ENCODE peak calls at places on chromosomes 5 and 9, in six cellular contexts. C is endothelial cell, M is epithelial cell of prostate, G is stomach, J is islet precursor cell, N is aorta. R is an unnamed sample.
A peak's percentile ranks its signal among the peaks of the same experiment; 100 is the strongest.

GRCh38 chr5:111127453-111128195 is 35.5 kb downstream of the WDR36 start:
- DNase-seq in C (no peak), M (peak; percentile 31), G (no peak), J (peak; percentile 84), N (no peak), R (no peak)

GRCh38 chr5:4255441-4255840 is 659.8 kb downstream of the IRX1 start:
- DNase-seq in C (no peak), M (no peak), G (no peak), J (no peak), N (no peak), R (no peak)

GRCh38 chr5:44935871-44936270 is 127.1 kb downstream of the MRPS30 start:
- DNase-seq in C (no peak), M (no peak), G (no peak), J (no peak), N (no peak), R (no peak)

GRCh38 chr9:132312426-132312825 is 42.4 kb downstream of the SETX start:
- DNase-seq in C (no peak), M (no peak), G (no peak), J (no peak), N (no peak), R (no peak)

GRCh38 chr5:160083012-160083436 is 36.2 kb downstream of the PWWP2A start:
- DNase-seq in C (no peak), M (no peak), G (no peak), J (no peak), N (no peak), R (no peak)

GRCh38 chr5:154587123-154587725 is 109.2 kb upstream of the HAND1 start:
- DNase-seq in C (no peak), M (no peak), G (no peak), J (no peak), N (no peak), R (no peak)

GRCh38 chr9:91147079-91147708 is 214.5 kb downstream of the AUH start:
- DNase-seq in C (no peak), M (no peak), G (no peak), J (no peak), N (no peak), R (no peak)

GRCh38 chr5:107056278-107056677 is 614.5 kb downstream of the EFNA5 start:
- DNase-seq in C (no peak), M (no peak), G (no peak), J (no peak), N (no peak), R (no peak)

GRCh38 chr9:72872718-72873117 is 80.1 kb downstream of the ALDH1A1 start:
- DNase-seq in C (no peak), M (no peak), G (no peak), J (no peak), N (no peak), R (no peak)

GRCh38 chr5:139668924-139669680 is 21.0 kb downstream of the CXXC5 start:
- DNase-seq in C (no peak), M (no peak), G (no peak), J (no peak), N (no peak), R (no peak)

GRCh38 chr5:65198777-65199120 is 283.0 kb downstream of the ADAMTS6 start:
- DNase-seq in C (no peak), M (peak; percentile 92), G (no peak), J (no peak), N (no peak), R (no peak)

GRCh38 chr9:14179449-14179848 is 134.5 kb downstream of the NFIB start:
- DNase-seq in C (no peak), M (no peak), G (peak; percentile 73), J (no peak), N (no peak), R (no peak)

GRCh38 chr9:14243514-14244042 is 70.4 kb downstream of the NFIB start:
- DNase-seq in C (no peak), M (no peak), G (no peak), J (no peak), N (no peak), R (no peak)

GRCh38 chr5:16913187-16913839 is 22.8 kb downstream of the MYO10 start:
- DNase-seq in C (no peak), M (peak; percentile 80), G (peak; percentile 60), J (no peak), N (no peak), R (no peak)

GRCh38 chr5:162929104-162929503 is 508.3 kb upstream of the CCNG1 start:
- DNase-seq in C (no peak), M (no peak), G (no peak), J (no peak), N (no peak), R (no peak)

GRCh38 chr5:123371575-123372179 is 51.5 kb downstream of the CEP120 start:
- DNase-seq in C (peak; percentile 71), M (no peak), G (peak; percentile 42), J (peak; percentile 55), N (peak; percentile 70), R (peak; percentile 21)

GRCh38 chr5:36078430-36078829 is 11.7 kb upstream of the UGT3A2 start:
- DNase-seq in C (no peak), M (no peak), G (no peak), J (no peak), N (no peak), R (no peak)

GRCh38 chr5:115351356-115352195 is 55.1 kb upstream of the CCDC112 start:
- DNase-seq in C (no peak), M (no peak), G (no peak), J (no peak), N (no peak), R (no peak)

GRCh38 chr5:132277971-132278964 is 15.9 kb upstream of the SLC22A4 start:
- DNase-seq in C (no peak), M (no peak), G (no peak), J (peak; percentile 79), N (no peak), R (no peak)

GRCh38 chr5:143403357-143403606 is 204 bp downstream of the NR3C1 start:
- DNase-seq in C (no peak), M (no peak), G (no peak), J (no peak), N (no peak), R (no peak)

GRCh38 chr5:43007246-43007910 is 32.7 kb downstream of the ANXA2R start:
- DNase-seq in C (peak; percentile 80), M (no peak), G (peak; percentile 64), J (peak; percentile 91), N (peak; percentile 91), R (peak; percentile 87)

GRCh38 chr5:126872558-126873349 is 95.8 kb downstream of the LMNB1 start:
- DNase-seq in C (no peak), M (no peak), G (no peak), J (peak; percentile 23), N (no peak), R (no peak)

GRCh38 chr9:112121633-112122032 is 53.5 kb downstream of the SUSD1 start:
- DNase-seq in C (no peak), M (no peak), G (no peak), J (no peak), N (no peak), R (no peak)

GRCh38 chr5:96247097-96247675 is 185.9 kb downstream of the PCSK1 start:
- DNase-seq in C (no peak), M (peak; percentile 91), G (peak; percentile 26), J (peak; percentile 53), N (peak; percentile 47), R (no peak)

GRCh38 chr5:96247733-96248132 is 185.3 kb downstream of the PCSK1 start:
- DNase-seq in C (no peak), M (no peak), G (peak; percentile 25), J (no peak), N (no peak), R (no peak)

GRCh38 chr5:80495891-80496290 is 8.0 kb downstream of the FAM151B start:
- DNase-seq in C (no peak), M (no peak), G (no peak), J (no peak), N (no peak), R (no peak)

GRCh38 chr5:61969347-61969746 is 336.7 kb upstream of the KIF2A start:
- DNase-seq in C (no peak), M (peak; percentile 43), G (no peak), J (no peak), N (no peak), R (no peak)

GRCh38 chr5:180259260-180259611 is 32.6 kb downstream of the MAPK9 start:
- DNase-seq in C (no peak), M (no peak), G (no peak), J (no peak), N (no peak), R (no peak)

GRCh38 chr9:125632321-125633115 is 74.5 kb downstream of the MAPKAP1 start:
- DNase-seq in C (no peak), M (peak; percentile 34), G (no peak), J (no peak), N (no peak), R (no peak)

GRCh38 chr5:35371971-35372426 is 141.7 kb upstream of the PRLR start:
- DNase-seq in C (no peak), M (no peak), G (peak; percentile 61), J (no peak), N (no peak), R (no peak)

GRCh38 chr5:135521964-135522363 is 13.8 kb downstream of the NEUROG1 start:
- DNase-seq in C (no peak), M (no peak), G (no peak), J (no peak), N (no peak), R (no peak)